ENCODE peak calls at places on chromosome 14, in five cellular contexts. One of them, this sample, is unnamed.

GRCh38 chr14:68979722-68980552 is 835 bp upstream of the ACTN1 start:
- DNase-seq in EH: peak
- DNase-seq in DMS 273 treated with DMSO at 0.1 percent for 48 hours: no peak
- DNase-seq in GM23248: peak
- DNase-seq in psoas muscle: peak
- DNase-seq in this sample: peak

GRCh38 chr14:38339704-38340103 is 83.8 kb upstream of the CLEC14A start:
- DNase-seq in EH: peak
- DNase-seq in psoas muscle: no peak
- DNase-seq in DMS 273 treated with DMSO at 0.1 percent for 48 hours: no peak
- DNase-seq in GM23248: peak
- DNase-seq in this sample: no peak

GRCh38 chr14:67738740-67739504 is 37.2 kb downstream of the RDH12 start:
- DNase-seq in DMS 273 treated with DMSO at 0.1 percent for 48 hours: no peak
- DNase-seq in EH: peak
- DNase-seq in GM23248: peak
- DNase-seq in psoas muscle: peak
- DNase-seq in this sample: no peak

GRCh38 chr14:104598461-104599273 is 5.9 kb downstream of the TMEM179 start:
- DNase-seq in DMS 273 treated with DMSO at 0.1 percent for 48 hours: no peak
- DNase-seq in psoas muscle: peak
- DNase-seq in GM23248: no peak
- DNase-seq in EH: no peak
- DNase-seq in this sample: no peak

GRCh38 chr14:81418057-81418790 is 18.1 kb upstream of the STON2 start:
- DNase-seq in psoas muscle: no peak
- DNase-seq in EH: no peak
- DNase-seq in DMS 273 treated with DMSO at 0.1 percent for 48 hours: no peak
- DNase-seq in GM23248: no peak
- DNase-seq in this sample: no peak

GRCh38 chr14:74954947-74955228 is 509 bp downstream of the PGF start:
- DNase-seq in DMS 273 treated with DMSO at 0.1 percent for 48 hours: no peak
- DNase-seq in GM23248: no peak
- DNase-seq in EH: no peak
- DNase-seq in psoas muscle: no peak
- DNase-seq in this sample: no peak

GRCh38 chr14:90624228-90624627 is 192.0 kb downstream of the TTC7B start:
- DNase-seq in psoas muscle: peak
- DNase-seq in GM23248: peak
- DNase-seq in DMS 273 treated with DMSO at 0.1 percent for 48 hours: no peak
- DNase-seq in EH: peak
- DNase-seq in this sample: no peak

GRCh38 chr14:59534361-59534987 is 42.1 kb downstream of the CCDC175 start:
- DNase-seq in DMS 273 treated with DMSO at 0.1 percent for 48 hours: peak
- DNase-seq in GM23248: no peak
- DNase-seq in psoas muscle: no peak
- DNase-seq in EH: peak
- DNase-seq in this sample: no peak

GRCh38 chr14:90039253-90040010 is 22.4 kb upstream of the KCNK13 start:
- DNase-seq in GM23248: no peak
- DNase-seq in DMS 273 treated with DMSO at 0.1 percent for 48 hours: no peak
- DNase-seq in EH: peak
- DNase-seq in psoas muscle: no peak
- DNase-seq in this sample: no peak

GRCh38 chr14:90839889-90840266 is 23.6 kb upstream of the TTC7B start:
- DNase-seq in DMS 273 treated with DMSO at 0.1 percent for 48 hours: no peak
- DNase-seq in GM23248: no peak
- DNase-seq in EH: no peak
- DNase-seq in psoas muscle: no peak
- DNase-seq in this sample: no peak

GRCh38 chr14:66070542-66071319 is 415.4 kb upstream of the CCDC196 start:
- DNase-seq in GM23248: peak
- DNase-seq in DMS 273 treated with DMSO at 0.1 percent for 48 hours: no peak
- DNase-seq in psoas muscle: no peak
- DNase-seq in EH: peak
- DNase-seq in this sample: peak

GRCh38 chr14:36659822-36660735 is 1.6 kb upstream of the PAX9 start:
- DNase-seq in DMS 273 treated with DMSO at 0.1 percent for 48 hours: no peak
- DNase-seq in GM23248: no peak
- DNase-seq in psoas muscle: peak
- DNase-seq in EH: no peak
- DNase-seq in this sample: peak

GRCh38 chr14:41362134-41362533 is 244.5 kb upstream of the LRFN5 start:
- DNase-seq in GM23248: peak
- DNase-seq in DMS 273 treated with DMSO at 0.1 percent for 48 hours: no peak
- DNase-seq in psoas muscle: no peak
- DNase-seq in EH: no peak
- DNase-seq in this sample: no peak

GRCh38 chr14:30180219-30180618 is 252.6 kb upstream of the PRKD1 start:
- DNase-seq in psoas muscle: no peak
- DNase-seq in DMS 273 treated with DMSO at 0.1 percent for 48 hours: no peak
- DNase-seq in GM23248: peak
- DNase-seq in EH: peak
- DNase-seq in this sample: no peak

GRCh38 chr14:104885031-104885972 is 20.2 kb downstream of the CEP170B start:
- DNase-seq in psoas muscle: peak
- DNase-seq in GM23248: no peak
- DNase-seq in DMS 273 treated with DMSO at 0.1 percent for 48 hours: no peak
- DNase-seq in EH: no peak
- DNase-seq in this sample: no peak

GRCh38 chr14:24098229-24098926 is 4.3 kb downstream of the PCK2 start:
- DNase-seq in GM23248: no peak
- DNase-seq in EH: no peak
- DNase-seq in psoas muscle: no peak
- DNase-seq in DMS 273 treated with DMSO at 0.1 percent for 48 hours: no peak
- DNase-seq in this sample: no peak

GRCh38 chr14:98955741-98956070 is 316.3 kb downstream of the BCL11B start:
- DNase-seq in psoas muscle: no peak
- DNase-seq in EH: no peak
- DNase-seq in DMS 273 treated with DMSO at 0.1 percent for 48 hours: no peak
- DNase-seq in GM23248: no peak
- DNase-seq in this sample: no peak

GRCh38 chr14:32003585-32003984 is 73.5 kb upstream of the ARHGAP5 start:
- DNase-seq in psoas muscle: no peak
- DNase-seq in EH: no peak
- DNase-seq in DMS 273 treated with DMSO at 0.1 percent for 48 hours: no peak
- DNase-seq in GM23248: no peak
- DNase-seq in this sample: no peak

GRCh38 chr14:64682173-64682710 is 22.0 kb upstream of the PLEKHG3 start:
- DNase-seq in psoas muscle: peak
- DNase-seq in EH: peak
- DNase-seq in DMS 273 treated with DMSO at 0.1 percent for 48 hours: no peak
- DNase-seq in GM23248: peak
- DNase-seq in this sample: no peak